ENCODE peak calls at places on chromosomes 16 and 17, in four cellular contexts. Q is K562, K is IMR-90, S is keratinocyte. X is an unnamed sample. For H3K9me1, the result is how much of the 10 kb centered on the place peaks cover.

GRCh38 chr17:4327638-4328037 is 38.8 kb downstream of the UBE2G1 start:
- DNase-seq in K (peak), Q (no peak), S (peak), X (no peak)

GRCh38 chr16:1102921-1103648 is 7.0 kb upstream of the C1QTNF8 start:
- DNase-seq in S (no peak), K (no peak), Q (peak), X (peak)

GRCh38 chr16:74099530-74099929 is 197.1 kb upstream of the PSMD7 start:
- DNase-seq in K (no peak), Q (no peak), S (no peak), X (no peak)

GRCh38 chr16:27341971-27342370 is 28.2 kb downstream of the IL4R start:
- DNase-seq in S (no peak), Q (no peak), K (no peak), X (no peak)

GRCh38 chr16:30829130-30830071 is 42.4 kb upstream of the ZNF629 start:
- DNase-seq in S (no peak), K (no peak), Q (peak), X (no peak)

GRCh38 chr16:842061-842476 is 41.5 kb upstream of the GNG13 start:
- DNase-seq in K (peak), S (no peak), Q (peak), X (peak)

GRCh38 chr16:57306676-57307341 is 22.3 kb upstream of the PLLP start:
- DNase-seq in Q (no peak), K (no peak), S (no peak), X (no peak)

GRCh38 chr16:56493815-56494214 is 26.0 kb downstream of the BBS2 start:
- DNase-seq in Q (no peak), S (no peak), K (no peak), X (no peak)

GRCh38 chr16:17921357-17921978 is 415.1 kb downstream of the NPIPA8 start:
- DNase-seq in S (no peak), Q (peak), K (no peak), X (no peak)

GRCh38 chr17:36205637-36206458 is 5.0 kb upstream of the CCL4L2 start:
- DNase-seq in K (no peak), S (no peak), Q (no peak), X (no peak)

GRCh38 chr17:80695979-80696378 is 151.3 kb downstream of the RPTOR start:
- DNase-seq in Q (no peak), K (no peak), S (no peak), X (peak)

GRCh38 chr17:68993112-68993511 is 37.9 kb upstream of the ABCA8 start:
- DNase-seq in S (no peak), Q (no peak), K (peak), X (no peak)

DNA sequence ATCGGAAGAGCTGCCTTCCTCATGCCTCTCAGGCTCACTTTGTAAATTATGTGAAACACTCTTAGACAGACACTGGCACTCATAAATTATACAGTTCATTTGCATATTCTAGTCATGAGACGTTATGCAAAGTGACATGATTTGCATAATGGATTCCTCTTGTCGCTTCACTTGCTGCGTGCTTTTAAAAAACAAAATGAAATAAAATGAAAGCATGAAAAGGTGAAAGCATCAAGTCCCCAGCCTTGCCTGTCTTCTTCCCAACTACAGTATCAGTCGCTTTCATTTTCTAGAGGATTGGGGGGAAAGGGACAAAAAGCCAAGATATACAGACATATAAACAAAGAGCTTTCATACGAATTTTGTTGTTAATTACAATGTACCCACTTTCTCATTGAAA is 252.8 kb upstream of the PMFBP1 start:
- DNase-seq in K (no peak), Q (no peak), S (no peak), X (no peak)
- H3K9me1 ChIP-seq in K (under half), Q (under half), S (under half), X (under half)

GRCh38 chr17:15273141-15273793 is 8.1 kb upstream of the PMP22 start:
- DNase-seq in Q (no peak), K (peak), S (no peak), X (no peak)
- TF ChIP-seq CTCF in Q (no peak), K (no peak), S (no peak), X (no peak)

GRCh38 chr16:82758904-82759303 is 132.1 kb downstream of the CDH13 start:
- DNase-seq in S (no peak), K (no peak), Q (no peak), X (no peak)

GRCh38 chr16:82761858-82762257 is 135.1 kb downstream of the CDH13 start:
- DNase-seq in S (no peak), K (peak), Q (no peak), X (peak)

GRCh38 chr16:82758406-82758805 is 131.6 kb downstream of the CDH13 start:
- DNase-seq in Q (peak), K (no peak), S (no peak), X (no peak)

GRCh38 chr16:82763371-82763770 is 136.6 kb downstream of the CDH13 start:
- DNase-seq in S (no peak), Q (no peak), K (no peak), X (no peak)

DNA sequence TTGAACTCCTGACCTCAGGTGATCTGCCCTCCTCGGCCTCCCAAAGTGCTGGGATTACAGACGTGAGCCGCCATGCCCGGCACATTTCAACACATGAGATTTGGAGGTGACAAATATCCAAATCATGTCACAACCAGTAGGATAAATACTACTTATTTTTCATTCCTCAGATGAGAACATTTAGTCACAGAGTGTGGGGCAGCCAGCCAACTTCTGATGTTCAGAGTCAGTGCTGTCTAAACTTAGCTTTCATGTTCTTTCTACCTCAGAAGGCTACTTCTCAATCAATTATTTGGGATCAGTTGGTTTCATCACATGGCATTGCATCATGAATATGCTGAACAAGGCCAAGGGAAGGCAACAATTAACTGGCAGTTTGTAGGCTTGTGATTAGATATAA is 134.5 kb downstream of the CDH13 start:
- DNase-seq in Q (no peak), S (peak), K (peak), X (peak)
- H3K9me1 ChIP-seq in Q (under half), S (under half), K (under half), X (under half)

GRCh38 chr17:72343911-72344310 is 223.1 kb downstream of the SOX9 start:
- DNase-seq in Q (no peak), K (peak), S (no peak), X (no peak)

GRCh38 chr17:72345083-72345482 is 224.3 kb downstream of the SOX9 start:
- DNase-seq in K (no peak), Q (no peak), S (no peak), X (no peak)

GRCh38 chr17:72346306-72346705 is 225.5 kb downstream of the SOX9 start:
- DNase-seq in S (no peak), K (no peak), Q (no peak), X (no peak)

GRCh38 chr17:72344613-72345012 is 223.8 kb downstream of the SOX9 start:
- DNase-seq in Q (no peak), K (no peak), S (no peak), X (no peak)

DNA sequence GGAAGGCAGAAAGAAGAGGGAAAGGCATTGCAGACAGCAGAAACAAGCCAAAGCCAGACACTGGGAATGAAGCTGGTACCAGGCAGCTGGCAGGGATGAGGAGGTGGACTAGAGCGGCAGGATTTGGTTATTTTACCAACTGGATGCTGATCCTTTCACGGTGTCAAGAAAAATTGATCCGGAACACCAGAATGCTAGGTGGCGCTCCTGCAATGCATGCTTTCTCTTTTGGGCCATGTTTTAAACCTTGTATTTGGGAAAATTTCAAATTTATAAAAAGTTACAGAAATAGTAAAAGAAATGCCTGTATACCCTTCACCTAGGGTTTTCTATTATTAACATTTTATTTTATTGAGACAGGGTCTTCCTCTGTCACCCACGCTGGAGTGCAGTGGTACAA is 224.7 kb downstream of the SOX9 start:
- DNase-seq in K (no peak), Q (no peak), S (no peak), X (no peak)
- TF ChIP-seq CTCF in K (no peak), Q (no peak), S (no peak), X (no peak)

GRCh38 chr17:48871551-48872351 is 20.8 kb upstream of the ATP5MC1 start:
- DNase-seq in Q (peak), K (no peak), S (no peak), X (peak)
- H3K9me1 ChIP-seq in Q (under half), K (under half), S (under half), X (under half)

DNA sequence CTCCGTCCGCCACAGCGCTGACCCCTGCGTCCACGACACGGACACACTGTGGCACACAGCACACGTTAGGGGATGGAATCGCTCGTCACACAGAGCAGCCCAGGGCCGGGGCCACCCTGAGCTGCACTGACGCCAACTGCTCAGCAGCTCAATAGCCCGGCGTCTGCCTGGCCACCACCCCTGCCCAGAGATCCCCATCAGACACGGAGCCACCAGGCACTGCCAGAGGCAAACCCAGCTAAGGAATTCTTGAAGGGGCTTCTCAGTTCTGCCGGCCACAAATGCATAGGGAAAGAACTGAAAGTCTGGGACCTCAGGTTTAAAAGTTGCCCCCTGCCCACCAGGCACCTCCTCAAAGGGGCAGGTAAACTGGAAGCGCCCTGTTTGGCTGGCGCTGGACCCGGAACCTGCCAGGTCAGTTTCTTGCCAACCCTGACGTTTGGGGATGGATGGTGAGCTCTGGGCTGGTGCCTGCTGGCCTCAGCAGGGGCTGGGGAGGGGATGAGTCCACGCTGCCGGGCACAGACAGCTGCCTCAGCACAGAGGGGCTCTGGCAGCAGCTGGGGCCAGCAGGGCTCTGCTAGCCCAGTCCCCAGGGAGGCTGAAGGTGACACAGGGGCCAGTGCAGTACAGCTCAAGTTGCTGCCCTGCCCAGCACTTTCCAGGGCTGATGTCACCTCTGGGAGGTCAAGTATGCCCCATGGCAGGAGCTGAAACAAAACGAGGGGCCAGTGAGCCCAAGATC is 33.2 kb downstream of the TIMM22 start:
- DNase-seq in Q (no peak), K (no peak), S (no peak), X (no peak)
- TF ChIP-seq CTCF in Q (no peak), K (no peak), S (no peak), X (no peak)

DNA sequence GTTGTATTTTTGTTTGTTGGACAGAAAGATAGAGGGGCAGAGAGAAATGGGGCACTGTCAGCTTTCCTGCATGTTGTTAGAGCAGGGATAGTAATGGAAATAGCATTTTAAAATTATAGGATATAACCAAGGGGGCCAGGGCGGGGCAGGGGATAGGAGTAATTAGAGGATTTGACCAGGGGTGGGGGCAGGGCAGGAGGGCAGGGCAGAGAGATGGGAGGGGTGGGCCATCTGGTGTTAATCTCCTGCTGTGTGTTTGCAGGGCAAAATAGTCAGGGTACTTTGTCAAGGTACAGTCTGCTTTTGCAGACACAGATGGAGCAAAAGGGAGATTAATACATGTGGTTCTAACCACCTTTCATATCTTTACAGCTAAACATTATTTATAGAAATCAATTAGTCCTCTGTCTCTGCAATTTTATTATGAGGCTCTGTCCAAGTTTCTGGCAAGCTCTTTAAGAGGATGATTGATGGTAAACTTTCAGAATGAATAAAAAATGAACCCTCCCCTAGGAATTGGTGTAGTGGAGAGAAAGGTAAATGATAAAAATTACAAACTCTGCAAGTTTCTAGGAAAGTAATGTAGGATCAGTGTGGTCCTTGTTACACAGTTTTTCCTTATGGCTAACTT is 6.6 kb downstream of the ANKFN1 start:
- DNase-seq in S (no peak), Q (no peak), K (no peak), X (no peak)
- H3K9me1 ChIP-seq in S (under half), Q (under half), K (under half), X (under half)

GRCh38 chr16:47904691-47905090 is 251.1 kb downstream of the ABCC12 start:
- DNase-seq in K (no peak), S (no peak), Q (no peak), X (no peak)

GRCh38 chr16:47903470-47903869 is 252.3 kb downstream of the ABCC12 start:
- DNase-seq in S (no peak), Q (no peak), K (no peak), X (no peak)

GRCh38 chr16:47907109-47907508 is 248.7 kb downstream of the ABCC12 start:
- DNase-seq in Q (no peak), K (no peak), S (no peak), X (no peak)

GRCh38 chr16:47905771-47906170 is 250.0 kb downstream of the ABCC12 start:
- DNase-seq in Q (no peak), K (peak), S (peak), X (no peak)
- TF ChIP-seq CTCF in Q (no peak), K (no peak), S (no peak), X (no peak)

DNA sequence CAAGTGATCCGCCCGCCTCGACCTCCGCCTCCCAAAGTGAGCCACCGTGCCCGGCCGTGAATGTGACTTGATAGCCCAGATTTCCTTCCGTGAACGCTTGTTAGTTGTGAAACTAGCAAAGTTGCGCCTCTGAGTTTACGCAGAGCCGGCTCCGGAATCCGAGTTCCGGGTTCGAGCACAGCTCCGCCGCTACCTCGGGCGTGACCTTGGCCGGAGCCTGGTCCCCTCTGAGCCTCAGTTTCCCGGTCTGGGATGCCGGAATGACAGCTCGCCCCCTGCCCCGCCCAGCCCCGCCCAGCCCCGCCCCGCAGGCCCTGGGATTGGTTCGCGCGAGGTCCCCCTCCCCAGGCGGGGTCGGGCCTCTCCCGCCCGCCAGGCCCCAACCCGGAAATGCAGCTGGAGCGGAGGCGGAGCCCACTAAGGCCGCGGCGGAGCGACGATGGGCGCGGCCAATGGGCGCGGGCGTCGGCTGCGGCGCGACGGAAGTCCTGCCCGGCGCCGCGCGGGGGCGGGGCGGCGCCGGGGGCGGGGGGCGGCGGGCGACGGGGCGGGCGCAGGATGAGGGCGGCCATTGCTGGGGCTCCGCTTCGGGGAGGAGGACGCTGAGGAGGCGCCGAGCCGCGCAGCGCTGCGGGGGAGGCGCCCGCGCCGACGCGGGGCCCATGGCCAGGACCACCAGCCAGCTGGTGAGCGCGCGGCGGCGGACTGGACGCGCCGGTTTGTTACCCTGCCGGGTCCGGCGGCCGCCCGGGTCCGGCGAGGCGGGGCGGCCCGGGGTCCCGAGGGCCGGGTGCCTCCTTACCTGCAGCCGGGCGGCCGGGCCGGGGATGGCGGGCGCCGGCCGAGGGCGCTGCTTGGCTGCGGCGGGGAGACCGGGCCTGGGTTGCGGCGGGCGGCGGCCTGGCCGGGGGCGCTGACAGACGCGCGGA is at the start of gene PDPK1:
- DNase-seq in Q (peak), S (no peak), K (peak), X (peak)
- H3K9me1 ChIP-seq in Q (under half), S (under half), K (under half), X (under half)

DNA sequence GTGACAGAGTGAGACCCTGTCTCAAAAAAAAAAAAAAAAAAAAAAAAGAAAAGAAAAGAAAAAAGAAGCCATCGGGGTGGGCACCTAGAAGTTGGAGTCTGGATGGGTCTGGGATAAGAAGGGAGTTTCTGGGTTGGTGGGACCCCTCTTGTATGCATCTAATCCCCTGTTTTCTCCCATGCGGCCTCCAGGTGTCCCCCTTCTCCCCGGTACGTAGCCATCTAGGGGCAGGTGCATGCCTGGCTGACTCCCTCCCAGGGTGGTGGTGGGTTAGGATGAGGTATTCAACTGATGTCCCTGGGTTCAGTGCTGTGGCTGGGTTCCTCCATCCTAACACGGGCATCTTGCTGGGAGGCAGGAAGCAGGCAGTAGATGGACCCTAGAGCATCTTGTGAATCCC is 13.0 kb downstream of the FMNL1 start:
- DNase-seq in S (no peak), Q (peak), K (no peak), X (no peak)
- TF ChIP-seq CTCF in S (peak), Q (peak), K (peak), X (peak)

X was measured in endothelial cell of umbilical vein.